ENCODE peak calls at places on chromosomes 3 and 15, in eight cellular contexts. Y is pancreas, F is OCI-LY7, O is Caco-2, P is uterus, E is tibial nerve, Q is spleen, J is GM23338. V is an unnamed sample.

GRCh38 chr3:48661501-48662139 is 1.1 kb downstream of the CELSR3 start:
- DNase-seq in Y (peak; percentile 51), F (peak; percentile 78), O (peak; percentile 46), P (peak; percentile 50), E (peak; percentile 46), Q (peak; percentile 91), J (peak; percentile 81), V (peak; percentile 60)

GRCh38 chr3:79926522-79926921 is 158.7 kb upstream of the ROBO1 start:
- DNase-seq in Y (no peak), F (no peak), O (no peak), P (no peak), E (no peak), Q (no peak), J (no peak), V (no peak)

GRCh38 chr15:68593826-68594532 is 15.2 kb downstream of the CORO2B start:
- DNase-seq in Y (no peak), F (peak; percentile 34), O (no peak), P (no peak), E (no peak), Q (peak; percentile 54), J (no peak), V (no peak)

GRCh38 chr3:106530367-106530766 is 661.6 kb upstream of the CBLB start:
- DNase-seq in Y (no peak), F (no peak), O (no peak), P (no peak), E (no peak), Q (no peak), J (no peak), V (no peak)

GRCh38 chr3:107456501-107456900 is 66.3 kb upstream of the BBX start:
- DNase-seq in Y (no peak), F (no peak), O (no peak), P (no peak), E (no peak), Q (no peak), J (no peak), V (no peak)

GRCh38 chr3:83092521-83093221 is 1331.2 kb upstream of the GBE1 start:
- DNase-seq in Y (peak; percentile 42), F (no peak), O (peak; percentile 1), P (no peak), E (no peak), Q (no peak), J (no peak), V (no peak)

GRCh38 chr3:70982274-70982673 is 601.3 kb downstream of the FOXP1 start:
- DNase-seq in Y (no peak), F (no peak), O (no peak), P (no peak), E (no peak), Q (no peak), J (no peak), V (no peak)

GRCh38 chr15:59317211-59317610 is 55.5 kb downstream of the MYO1E start:
- DNase-seq in Y (no peak), F (no peak), O (no peak), P (no peak), E (no peak), Q (no peak), J (no peak), V (no peak)

GRCh38 chr3:156400735-156401134 is 154.2 kb downstream of the SSR3 start:
- DNase-seq in Y (no peak), F (no peak), O (no peak), P (no peak), E (no peak), Q (no peak), J (no peak), V (no peak)

GRCh38 chr3:117820900-117821299 is 1111.3 kb downstream of the TUSC7 start:
- DNase-seq in Y (no peak), F (no peak), O (no peak), P (no peak), E (no peak), Q (no peak), J (no peak), V (no peak)

GRCh38 chr15:49964071-49964470 is 155.0 kb downstream of the ATP8B4 start:
- DNase-seq in Y (no peak), F (no peak), O (no peak), P (no peak), E (no peak), Q (no peak), J (no peak), V (no peak)

GRCh38 chr15:95345867-95346266 is 984.6 kb upstream of the NR2F2 start:
- DNase-seq in Y (no peak), F (no peak), O (no peak), P (no peak), E (no peak), Q (no peak), J (no peak), V (no peak)

GRCh38 chr3:127003601-127004280 is 20.8 kb downstream of the PLXNA1 start:
- DNase-seq in Y (no peak), F (no peak), O (no peak), P (no peak), E (no peak), Q (no peak), J (no peak), V (no peak)

GRCh38 chr3:101833446-101833974 is 15.8 kb upstream of the NFKBIZ start:
- DNase-seq in Y (no peak), F (no peak), O (no peak), P (no peak), E (no peak), Q (no peak), J (no peak), V (no peak)

GRCh38 chr3:113234688-113235260 is 23.4 kb downstream of the BOC start:
- DNase-seq in Y (no peak), F (no peak), O (no peak), P (no peak), E (no peak), Q (no peak), J (no peak), V (no peak)

GRCh38 chr3:194275721-194276120 is 75.4 kb downstream of the CPN2 start:
- DNase-seq in Y (no peak), F (no peak), O (no peak), P (peak; percentile 15), E (no peak), Q (no peak), J (no peak), V (no peak)

GRCh38 chr3:32818431-32819085 is 761 bp downstream of the TRIM71 start:
- DNase-seq in Y (no peak), F (no peak), O (peak; percentile 37), P (no peak), E (no peak), Q (no peak), J (no peak), V (no peak)

GRCh38 chr3:125582707-125583106 is 12.6 kb downstream of the OSBPL11 start:
- DNase-seq in Y (no peak), F (peak; percentile 22), O (peak; percentile 11), P (no peak), E (no peak), Q (no peak), J (peak; percentile 21), V (no peak)
- TF ChIP-seq CTCF in Y (no peak), F (peak; percentile 74), O (no peak), P (no peak), E (no peak), Q (no peak), J (peak; percentile 32), V (no peak)

GRCh38 chr3:13626915-13627460 is 78.1 kb downstream of the FBLN2 start:
- DNase-seq in Y (no peak), F (no peak), O (no peak), P (no peak), E (no peak), Q (no peak), J (no peak), V (no peak)

GRCh38 chr3:13626396-13626795 is 77.5 kb downstream of the FBLN2 start:
- DNase-seq in Y (no peak), F (no peak), O (no peak), P (no peak), E (no peak), Q (peak; percentile 61), J (no peak), V (no peak)

GRCh38 chr3:13623101-13623654 is 74.3 kb downstream of the FBLN2 start:
- DNase-seq in Y (no peak), F (no peak), O (peak; percentile 53), P (no peak), E (no peak), Q (peak; percentile 81), J (no peak), V (no peak)

GRCh38 chr3:13624021-13624420 is 75.1 kb downstream of the FBLN2 start:
- DNase-seq in Y (no peak), F (no peak), O (no peak), P (no peak), E (no peak), Q (peak; percentile 35), J (no peak), V (peak; percentile 10)

GRCh38 chr3:13624671-13625125 is 75.8 kb downstream of the FBLN2 start:
- DNase-seq in Y (no peak), F (no peak), O (no peak), P (no peak), E (no peak), Q (peak; percentile 67), J (no peak), V (no peak)
- H3K36me3 ChIP-seq in Y (no peaks in the 10 kb centered on the region), F (no peaks in the 10 kb centered on the region), O (no peaks in the 10 kb centered on the region), P (no peaks in the 10 kb centered on the region), E (no peaks in the 10 kb centered on the region), Q (no peaks in the 10 kb centered on the region), J (no peaks in the 10 kb centered on the region), V (peaks cover 92% of the 10 kb centered on the region)

DNA sequence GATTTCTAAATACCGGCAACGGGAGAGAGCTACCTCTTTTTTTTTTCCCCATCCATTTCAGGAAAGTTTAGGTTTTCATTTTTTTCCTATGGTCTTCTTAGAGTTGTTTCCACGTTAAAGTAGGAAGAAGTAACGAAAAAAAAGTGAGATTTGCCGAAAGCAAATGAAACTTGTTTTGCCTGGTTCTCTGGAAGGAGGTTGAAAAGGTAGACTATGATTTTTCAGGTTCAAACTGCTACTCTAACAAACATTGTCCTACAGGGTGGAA is 18.6 kb upstream of the CHD2 start:
- DNase-seq in Y (no peak), F (no peak), O (no peak), P (no peak), E (no peak), Q (no peak), J (no peak), V (no peak)
- H3K4me1 ChIP-seq in Y (peaks cover 32% of the 10 kb centered on the region), F (peaks cover 67% of the 10 kb centered on the region), O (peaks cover 49% of the 10 kb centered on the region), P (no peaks in the 10 kb centered on the region), E (peaks cover 14% of the 10 kb centered on the region), Q (peaks cover 68% of the 10 kb centered on the region), J (peaks cover 42% of the 10 kb centered on the region), V (peaks cover 23% of the 10 kb centered on the region)

GRCh38 chr3:172125963-172126403 is 86.6 kb downstream of the FNDC3B start:
- DNase-seq in Y (peak; percentile 52), F (no peak), O (no peak), P (peak; percentile 69), E (no peak), Q (no peak), J (no peak), V (no peak)

GRCh38 chr3:172127141-172127540 is 87.8 kb downstream of the FNDC3B start:
- DNase-seq in Y (no peak), F (no peak), O (no peak), P (no peak), E (no peak), Q (no peak), J (no peak), V (no peak)

GRCh38 chr3:172126741-172127140 is 87.4 kb downstream of the FNDC3B start:
- DNase-seq in Y (no peak), F (no peak), O (peak; percentile 14), P (no peak), E (no peak), Q (no peak), J (peak; percentile 74), V (no peak)

GRCh38 chr3:172124271-172124670 is 84.9 kb downstream of the FNDC3B start:
- DNase-seq in Y (no peak), F (no peak), O (no peak), P (no peak), E (no peak), Q (no peak), J (no peak), V (no peak)

GRCh38 chr3:172125053-172125452 is 85.7 kb downstream of the FNDC3B start:
- DNase-seq in Y (peak; percentile 11), F (no peak), O (no peak), P (no peak), E (no peak), Q (no peak), J (peak; percentile 39), V (no peak)
- TF ChIP-seq CTCF in Y (no peak), F (no peak), O (no peak), P (no peak), E (no peak), Q (no peak), J (no peak), V (no peak)